ENCODE peak calls at places on chromosomes 2 and 18, in eight cellular contexts. One of them, this sample, is unnamed. For H3K27me3, the result is how much of the 10 kb centered on the place peaks cover.

GRCh38 chr2:14634223-14634884 is 1.8 kb downstream of the LRATD1 start:
- DNase-seq in K562: peak
- DNase-seq in ovary: peak
- DNase-seq in heart left ventricle: peak
- DNase-seq in prostate gland: peak
- DNase-seq in HepG2: peak
- DNase-seq in body of pancreas: peak
- DNase-seq in Peyer's patch: peak
- DNase-seq in this sample: peak

GRCh38 chr2:157319795-157320194 is 5.8 kb downstream of the ERMN start:
- DNase-seq in prostate gland: no peak
- DNase-seq in K562: no peak
- DNase-seq in Peyer's patch: no peak
- DNase-seq in HepG2: no peak
- DNase-seq in heart left ventricle: no peak
- DNase-seq in ovary: no peak
- DNase-seq in body of pancreas: no peak
- DNase-seq in this sample: no peak

GRCh38 chr2:226477221-226478120 is 322.1 kb downstream of the IRS1 start:
- DNase-seq in heart left ventricle: no peak
- DNase-seq in HepG2: no peak
- DNase-seq in K562: no peak
- DNase-seq in Peyer's patch: no peak
- DNase-seq in body of pancreas: no peak
- DNase-seq in ovary: no peak
- DNase-seq in prostate gland: peak
- DNase-seq in this sample: no peak

GRCh38 chr2:156436477-156437085 is 402 bp downstream of the GPD2 start:
- DNase-seq in HepG2: no peak
- DNase-seq in Peyer's patch: peak
- DNase-seq in body of pancreas: no peak
- DNase-seq in K562: no peak
- DNase-seq in prostate gland: peak
- DNase-seq in ovary: no peak
- DNase-seq in heart left ventricle: peak
- DNase-seq in this sample: no peak

GRCh38 chr2:109255594-109255993 is 126.6 kb downstream of the SH3RF3 start:
- DNase-seq in HepG2: no peak
- DNase-seq in heart left ventricle: no peak
- DNase-seq in ovary: no peak
- DNase-seq in body of pancreas: no peak
- DNase-seq in Peyer's patch: no peak
- DNase-seq in K562: no peak
- DNase-seq in prostate gland: no peak
- DNase-seq in this sample: peak

GRCh38 chr2:102841107-102841840 is 79.4 kb downstream of the TMEM182 start:
- DNase-seq in prostate gland: peak
- DNase-seq in K562: peak
- DNase-seq in body of pancreas: peak
- DNase-seq in ovary: no peak
- DNase-seq in heart left ventricle: peak
- DNase-seq in Peyer's patch: no peak
- DNase-seq in HepG2: peak
- DNase-seq in this sample: peak

GRCh38 chr2:144356402-144356801 is 163.5 kb downstream of the ZEB2 start:
- DNase-seq in body of pancreas: no peak
- DNase-seq in ovary: no peak
- DNase-seq in HepG2: no peak
- DNase-seq in heart left ventricle: no peak
- DNase-seq in prostate gland: no peak
- DNase-seq in Peyer's patch: no peak
- DNase-seq in K562: no peak
- DNase-seq in this sample: no peak

GRCh38 chr18:50194623-50195532 is at the start of gene MYO5B:
- DNase-seq in ovary: no peak
- DNase-seq in HepG2: peak
- DNase-seq in prostate gland: peak
- DNase-seq in heart left ventricle: no peak
- DNase-seq in body of pancreas: peak
- DNase-seq in K562: peak
- DNase-seq in Peyer's patch: peak
- DNase-seq in this sample: peak

GRCh38 chr18:58911766-58912165 is 47.1 kb downstream of the ZNF532 start:
- DNase-seq in K562: no peak
- DNase-seq in HepG2: no peak
- DNase-seq in prostate gland: no peak
- DNase-seq in Peyer's patch: no peak
- DNase-seq in heart left ventricle: peak
- DNase-seq in ovary: no peak
- DNase-seq in body of pancreas: no peak
- DNase-seq in this sample: no peak

GRCh38 chr2:135230150-135230549 is 178.1 kb downstream of the RAB3GAP1 start:
- DNase-seq in heart left ventricle: no peak
- DNase-seq in HepG2: no peak
- DNase-seq in body of pancreas: no peak
- DNase-seq in Peyer's patch: no peak
- DNase-seq in prostate gland: no peak
- DNase-seq in ovary: no peak
- DNase-seq in K562: no peak
- DNase-seq in this sample: no peak

GRCh38 chr2:47536696-47537095 is 133.7 kb downstream of the MSH2 start:
- DNase-seq in HepG2: no peak
- DNase-seq in body of pancreas: no peak
- DNase-seq in heart left ventricle: no peak
- DNase-seq in Peyer's patch: no peak
- DNase-seq in ovary: no peak
- DNase-seq in prostate gland: no peak
- DNase-seq in K562: no peak
- DNase-seq in this sample: no peak

GRCh38 chr18:58350526-58350925 is 278.4 kb downstream of the ALPK2 start:
- DNase-seq in prostate gland: no peak
- DNase-seq in body of pancreas: no peak
- DNase-seq in heart left ventricle: no peak
- DNase-seq in K562: no peak
- DNase-seq in HepG2: no peak
- DNase-seq in Peyer's patch: no peak
- DNase-seq in ovary: no peak
- DNase-seq in this sample: no peak

GRCh38 chr18:2921778-2922177 is 75.0 kb downstream of the EMILIN2 start:
- DNase-seq in K562: no peak
- DNase-seq in heart left ventricle: no peak
- DNase-seq in prostate gland: no peak
- DNase-seq in Peyer's patch: no peak
- DNase-seq in ovary: no peak
- DNase-seq in HepG2: no peak
- DNase-seq in body of pancreas: no peak
- DNase-seq in this sample: no peak

GRCh38 chr18:42418121-42418520 is 463.1 kb downstream of the PIK3C3 start:
- DNase-seq in prostate gland: no peak
- DNase-seq in ovary: no peak
- DNase-seq in HepG2: no peak
- DNase-seq in Peyer's patch: no peak
- DNase-seq in body of pancreas: no peak
- DNase-seq in K562: no peak
- DNase-seq in heart left ventricle: no peak
- DNase-seq in this sample: no peak

GRCh38 chr2:209610631-209611030 is 161.0 kb upstream of the UNC80 start:
- DNase-seq in body of pancreas: no peak
- DNase-seq in Peyer's patch: no peak
- DNase-seq in prostate gland: no peak
- DNase-seq in ovary: no peak
- DNase-seq in K562: no peak
- DNase-seq in HepG2: no peak
- DNase-seq in heart left ventricle: no peak
- DNase-seq in this sample: no peak

GRCh38 chr2:73021371-73022010 is 50.0 kb downstream of the SFXN5 start:
- DNase-seq in K562: no peak
- DNase-seq in HepG2: peak
- DNase-seq in Peyer's patch: no peak
- DNase-seq in ovary: no peak
- DNase-seq in body of pancreas: no peak
- DNase-seq in heart left ventricle: no peak
- DNase-seq in prostate gland: no peak
- DNase-seq in this sample: no peak

GRCh38 chr2:238897911-238898311 is 50.0 kb downstream of the TWIST2 start:
- DNase-seq in ovary: no peak
- DNase-seq in body of pancreas: no peak
- DNase-seq in K562: no peak
- DNase-seq in prostate gland: no peak
- DNase-seq in heart left ventricle: no peak
- DNase-seq in HepG2: no peak
- DNase-seq in Peyer's patch: no peak
- DNase-seq in this sample: no peak

GRCh38 chr2:69643602-69644505 is at the start of gene AAK1:
- DNase-seq in body of pancreas: peak
- DNase-seq in K562: peak
- DNase-seq in heart left ventricle: peak
- DNase-seq in prostate gland: peak
- DNase-seq in Peyer's patch: peak
- DNase-seq in ovary: peak
- DNase-seq in HepG2: peak
- DNase-seq in this sample: peak
- TF ChIP-seq POLR2A in body of pancreas: peak
- TF ChIP-seq POLR2A in K562: peak
- TF ChIP-seq POLR2A in heart left ventricle: no peak
- TF ChIP-seq POLR2A in prostate gland: peak
- TF ChIP-seq POLR2A in Peyer's patch: peak
- TF ChIP-seq POLR2A in ovary: peak
- TF ChIP-seq POLR2A in HepG2: peak
- TF ChIP-seq POLR2A in this sample: peak

GRCh38 chr2:126372406-126372805 is 283.6 kb upstream of the GYPC start:
- DNase-seq in body of pancreas: no peak
- DNase-seq in HepG2: no peak
- DNase-seq in heart left ventricle: no peak
- DNase-seq in prostate gland: no peak
- DNase-seq in K562: no peak
- DNase-seq in ovary: no peak
- DNase-seq in Peyer's patch: no peak
- DNase-seq in this sample: no peak

GRCh38 chr2:126368778-126369177 is 287.2 kb upstream of the GYPC start:
- DNase-seq in body of pancreas: no peak
- DNase-seq in prostate gland: no peak
- DNase-seq in heart left ventricle: peak
- DNase-seq in K562: no peak
- DNase-seq in ovary: no peak
- DNase-seq in HepG2: no peak
- DNase-seq in Peyer's patch: no peak
- DNase-seq in this sample: no peak

DNA sequence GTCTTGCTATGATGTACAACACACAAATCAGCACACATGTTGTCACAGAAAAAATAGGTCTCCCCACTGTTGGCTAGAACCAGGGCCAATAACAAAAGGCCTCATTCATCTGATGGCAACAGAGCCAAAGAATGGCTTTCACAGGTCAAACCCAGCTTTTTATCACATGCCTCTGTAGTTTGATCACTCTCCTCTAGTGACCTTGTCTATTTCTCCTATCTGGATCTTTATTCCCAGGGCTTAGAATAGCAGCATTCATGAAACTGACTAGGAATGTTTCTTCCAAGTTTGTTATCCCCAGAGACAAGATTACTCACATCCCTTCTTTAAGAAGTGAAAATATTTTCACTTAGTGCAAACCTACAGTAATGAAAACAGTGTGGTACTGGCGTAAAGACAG is 285.8 kb upstream of the GYPC start:
- DNase-seq in heart left ventricle: no peak
- DNase-seq in HepG2: peak
- DNase-seq in Peyer's patch: no peak
- DNase-seq in ovary: no peak
- DNase-seq in prostate gland: no peak
- DNase-seq in K562: no peak
- DNase-seq in body of pancreas: no peak
- DNase-seq in this sample: no peak
- H3K27ac ChIP-seq in heart left ventricle: no peak
- H3K27ac ChIP-seq in HepG2: no peak
- H3K27ac ChIP-seq in Peyer's patch: no peak
- H3K27ac ChIP-seq in ovary: no peak
- H3K27ac ChIP-seq in prostate gland: no peak
- H3K27ac ChIP-seq in K562: no peak
- H3K27ac ChIP-seq in body of pancreas: no peak
- H3K27ac ChIP-seq in this sample: no peak

GRCh38 chr2:174341301-174341994 is 6.7 kb downstream of the SP9 start:
- DNase-seq in body of pancreas: peak
- DNase-seq in heart left ventricle: peak
- DNase-seq in K562: peak
- DNase-seq in prostate gland: peak
- DNase-seq in HepG2: peak
- DNase-seq in ovary: peak
- DNase-seq in Peyer's patch: peak
- DNase-seq in this sample: peak
- H3K27me3 ChIP-seq in body of pancreas: half or more
- H3K27me3 ChIP-seq in heart left ventricle: half or more
- H3K27me3 ChIP-seq in K562: under half
- H3K27me3 ChIP-seq in prostate gland: half or more
- H3K27me3 ChIP-seq in HepG2: under half
- H3K27me3 ChIP-seq in ovary: under half
- H3K27me3 ChIP-seq in Peyer's patch: under half
- H3K27me3 ChIP-seq in this sample: under half

DNA sequence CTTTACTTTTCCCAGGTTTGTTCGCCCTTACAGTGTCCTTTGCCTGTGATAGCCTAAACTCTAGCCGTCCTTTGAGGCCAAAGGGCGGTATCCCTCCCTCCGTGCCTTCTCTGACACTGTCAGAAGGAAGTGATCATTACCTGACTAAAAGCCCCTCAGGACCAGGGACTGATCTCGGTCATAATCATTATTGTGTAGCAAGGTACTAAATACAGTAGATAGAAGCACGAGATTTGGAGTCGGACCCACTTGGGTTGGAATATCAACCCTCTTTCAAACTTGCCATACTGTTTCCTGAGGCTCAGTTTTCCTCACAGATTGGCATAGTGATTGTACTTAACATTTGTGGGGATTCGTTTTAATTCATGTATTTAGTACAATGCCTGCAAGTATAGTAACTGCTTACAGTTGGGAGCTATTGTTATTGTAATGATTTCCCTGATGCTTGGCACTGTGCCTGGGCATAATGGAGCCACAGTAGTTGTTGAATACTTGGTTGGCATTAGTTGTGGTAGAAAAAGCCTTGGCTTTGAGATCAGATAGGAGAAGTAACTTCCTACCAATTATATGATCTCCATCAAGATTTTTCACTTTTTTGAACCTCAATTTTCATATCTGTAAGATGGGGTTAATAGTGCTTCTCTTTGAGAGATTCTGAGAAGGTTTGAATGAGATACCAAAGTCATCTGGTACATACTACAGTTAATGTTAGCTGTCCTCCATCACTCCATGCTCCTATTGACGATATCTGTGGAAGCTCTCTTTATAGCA is 836 bp downstream of the STK11IP start:
- DNase-seq in prostate gland: no peak
- DNase-seq in body of pancreas: no peak
- DNase-seq in Peyer's patch: no peak
- DNase-seq in ovary: peak
- DNase-seq in heart left ventricle: no peak
- DNase-seq in K562: no peak
- DNase-seq in HepG2: no peak
- DNase-seq in this sample: no peak
- TF ChIP-seq POLR2A in prostate gland: no peak
- TF ChIP-seq POLR2A in body of pancreas: no peak
- TF ChIP-seq POLR2A in Peyer's patch: no peak
- TF ChIP-seq POLR2A in ovary: no peak
- TF ChIP-seq POLR2A in heart left ventricle: no peak
- TF ChIP-seq POLR2A in K562: no peak
- TF ChIP-seq POLR2A in HepG2: no peak
- TF ChIP-seq POLR2A in this sample: no peak